ENCODE peak calls at places on chromosomes 12 and 14, in nine cellular contexts. One of them, this sample, is unnamed.

GRCh38 chr14:50363734-50364113 is 33.0 kb downstream of the CDKL1 start:
- DNase-seq in DND-41: peak; percentile 88
- DNase-seq in A549: no peak
- DNase-seq in upper lobe of left lung: no peak
- DNase-seq in heart right ventricle: no peak
- DNase-seq in sigmoid colon: no peak
- DNase-seq in CD4-positive, alpha-beta memory T cell: peak; percentile 67
- DNase-seq in GM23248: peak; percentile 69
- DNase-seq in effector memory CD4-positive, alpha-beta T cell: peak; percentile 31
- DNase-seq in this sample: no peak

GRCh38 chr12:12996235-12996634 is 3.8 kb downstream of the HEBP1 start:
- DNase-seq in DND-41: no peak
- DNase-seq in A549: no peak
- DNase-seq in upper lobe of left lung: no peak
- DNase-seq in heart right ventricle: no peak
- DNase-seq in sigmoid colon: no peak
- DNase-seq in CD4-positive, alpha-beta memory T cell: no peak
- DNase-seq in GM23248: no peak
- DNase-seq in effector memory CD4-positive, alpha-beta T cell: no peak
- DNase-seq in this sample: no peak

GRCh38 chr14:45091696-45092095 is 7.8 kb downstream of the PRPF39 start:
- DNase-seq in DND-41: no peak
- DNase-seq in A549: no peak
- DNase-seq in upper lobe of left lung: no peak
- DNase-seq in heart right ventricle: no peak
- DNase-seq in sigmoid colon: no peak
- DNase-seq in CD4-positive, alpha-beta memory T cell: no peak
- DNase-seq in GM23248: peak; percentile 56
- DNase-seq in effector memory CD4-positive, alpha-beta T cell: no peak
- DNase-seq in this sample: no peak

GRCh38 chr12:95582230-95583058 is 31.2 kb upstream of the USP44 start:
- DNase-seq in DND-41: no peak
- DNase-seq in A549: peak; percentile 41
- DNase-seq in upper lobe of left lung: no peak
- DNase-seq in heart right ventricle: no peak
- DNase-seq in sigmoid colon: no peak
- DNase-seq in CD4-positive, alpha-beta memory T cell: no peak
- DNase-seq in GM23248: peak; percentile 73
- DNase-seq in effector memory CD4-positive, alpha-beta T cell: no peak
- DNase-seq in this sample: no peak

GRCh38 chr12:96274331-96274730 is 80.2 kb downstream of the ELK3 start:
- DNase-seq in DND-41: no peak
- DNase-seq in A549: no peak
- DNase-seq in upper lobe of left lung: no peak
- DNase-seq in heart right ventricle: no peak
- DNase-seq in sigmoid colon: no peak
- DNase-seq in CD4-positive, alpha-beta memory T cell: no peak
- DNase-seq in GM23248: peak; percentile 73
- DNase-seq in effector memory CD4-positive, alpha-beta T cell: no peak
- DNase-seq in this sample: no peak

GRCh38 chr14:104361921-104362681 is 217.5 kb upstream of the C14orf180 start:
- DNase-seq in DND-41: no peak
- DNase-seq in A549: no peak
- DNase-seq in upper lobe of left lung: peak; percentile 68
- DNase-seq in heart right ventricle: no peak
- DNase-seq in sigmoid colon: peak; percentile 54
- DNase-seq in CD4-positive, alpha-beta memory T cell: no peak
- DNase-seq in GM23248: no peak
- DNase-seq in effector memory CD4-positive, alpha-beta T cell: no peak
- DNase-seq in this sample: no peak

GRCh38 chr14:73729556-73730265 is 15.5 kb upstream of the PNMA1 start:
- DNase-seq in DND-41: no peak
- DNase-seq in A549: no peak
- DNase-seq in upper lobe of left lung: no peak
- DNase-seq in heart right ventricle: no peak
- DNase-seq in sigmoid colon: no peak
- DNase-seq in CD4-positive, alpha-beta memory T cell: no peak
- DNase-seq in GM23248: no peak
- DNase-seq in effector memory CD4-positive, alpha-beta T cell: no peak
- DNase-seq in this sample: no peak

GRCh38 chr14:76919811-76920571 is 93.8 kb downstream of the LRRC74A start:
- DNase-seq in DND-41: peak; percentile 85
- DNase-seq in A549: no peak
- DNase-seq in upper lobe of left lung: peak; percentile 82
- DNase-seq in heart right ventricle: peak; percentile 51
- DNase-seq in sigmoid colon: peak; percentile 73
- DNase-seq in CD4-positive, alpha-beta memory T cell: peak; percentile 18
- DNase-seq in GM23248: peak; percentile 77
- DNase-seq in effector memory CD4-positive, alpha-beta T cell: no peak
- DNase-seq in this sample: peak; percentile 60

GRCh38 chr14:95758331-95758730 is 44.4 kb upstream of the TCL1A start:
- DNase-seq in DND-41: no peak
- DNase-seq in A549: no peak
- DNase-seq in upper lobe of left lung: no peak
- DNase-seq in heart right ventricle: no peak
- DNase-seq in sigmoid colon: no peak
- DNase-seq in CD4-positive, alpha-beta memory T cell: no peak
- DNase-seq in GM23248: no peak
- DNase-seq in effector memory CD4-positive, alpha-beta T cell: no peak
- DNase-seq in this sample: no peak

GRCh38 chr12:98154850-98155249 is 360.5 kb upstream of the TMPO start:
- DNase-seq in DND-41: peak; percentile 10
- DNase-seq in A549: no peak
- DNase-seq in upper lobe of left lung: no peak
- DNase-seq in heart right ventricle: no peak
- DNase-seq in sigmoid colon: no peak
- DNase-seq in CD4-positive, alpha-beta memory T cell: no peak
- DNase-seq in GM23248: no peak
- DNase-seq in effector memory CD4-positive, alpha-beta T cell: no peak
- DNase-seq in this sample: no peak

GRCh38 chr14:74190910-74191575 is 48.2 kb upstream of the VSX2 start:
- DNase-seq in DND-41: no peak
- DNase-seq in A549: no peak
- DNase-seq in upper lobe of left lung: no peak
- DNase-seq in heart right ventricle: no peak
- DNase-seq in sigmoid colon: no peak
- DNase-seq in CD4-positive, alpha-beta memory T cell: no peak
- DNase-seq in GM23248: no peak
- DNase-seq in effector memory CD4-positive, alpha-beta T cell: no peak
- DNase-seq in this sample: no peak

GRCh38 chr12:124006582-124007170 is 33.7 kb downstream of the ZNF664 start:
- DNase-seq in DND-41: no peak
- DNase-seq in A549: no peak
- DNase-seq in upper lobe of left lung: no peak
- DNase-seq in heart right ventricle: no peak
- DNase-seq in sigmoid colon: no peak
- DNase-seq in CD4-positive, alpha-beta memory T cell: peak; percentile 9
- DNase-seq in GM23248: no peak
- DNase-seq in effector memory CD4-positive, alpha-beta T cell: no peak
- DNase-seq in this sample: no peak

GRCh38 chr14:35438910-35439713 is 34.6 kb upstream of the NFKBIA start:
- DNase-seq in DND-41: no peak
- DNase-seq in A549: no peak
- DNase-seq in upper lobe of left lung: no peak
- DNase-seq in heart right ventricle: no peak
- DNase-seq in sigmoid colon: no peak
- DNase-seq in CD4-positive, alpha-beta memory T cell: no peak
- DNase-seq in GM23248: peak; percentile 38
- DNase-seq in effector memory CD4-positive, alpha-beta T cell: no peak
- DNase-seq in this sample: no peak

GRCh38 chr14:23181946-23182345 is 1.5 kb downstream of the SLC7A8 start:
- DNase-seq in DND-41: no peak
- DNase-seq in A549: no peak
- DNase-seq in upper lobe of left lung: no peak
- DNase-seq in heart right ventricle: no peak
- DNase-seq in sigmoid colon: no peak
- DNase-seq in CD4-positive, alpha-beta memory T cell: no peak
- DNase-seq in GM23248: no peak
- DNase-seq in effector memory CD4-positive, alpha-beta T cell: no peak
- DNase-seq in this sample: no peak

GRCh38 chr14:33782923-33783322 is 168.0 kb downstream of the EGLN3 start:
- DNase-seq in DND-41: no peak
- DNase-seq in A549: no peak
- DNase-seq in upper lobe of left lung: no peak
- DNase-seq in heart right ventricle: no peak
- DNase-seq in sigmoid colon: no peak
- DNase-seq in CD4-positive, alpha-beta memory T cell: no peak
- DNase-seq in GM23248: no peak
- DNase-seq in effector memory CD4-positive, alpha-beta T cell: no peak
- DNase-seq in this sample: no peak

GRCh38 chr12:131136539-131136872 is 182.8 kb downstream of the ADGRD1 start:
- DNase-seq in DND-41: no peak
- DNase-seq in A549: no peak
- DNase-seq in upper lobe of left lung: peak; percentile 56
- DNase-seq in heart right ventricle: no peak
- DNase-seq in sigmoid colon: peak; percentile 58
- DNase-seq in CD4-positive, alpha-beta memory T cell: no peak
- DNase-seq in GM23248: no peak
- DNase-seq in effector memory CD4-positive, alpha-beta T cell: no peak
- DNase-seq in this sample: peak; percentile 16

GRCh38 chr12:3222306-3222705 is 145.1 kb downstream of the TSPAN9 start:
- DNase-seq in DND-41: no peak
- DNase-seq in A549: no peak
- DNase-seq in upper lobe of left lung: no peak
- DNase-seq in heart right ventricle: no peak
- DNase-seq in sigmoid colon: no peak
- DNase-seq in CD4-positive, alpha-beta memory T cell: no peak
- DNase-seq in GM23248: no peak
- DNase-seq in effector memory CD4-positive, alpha-beta T cell: no peak
- DNase-seq in this sample: no peak

GRCh38 chr12:3224530-3224903 is 147.3 kb downstream of the TSPAN9 start:
- DNase-seq in DND-41: peak; percentile 62
- DNase-seq in A549: no peak
- DNase-seq in upper lobe of left lung: no peak
- DNase-seq in heart right ventricle: no peak
- DNase-seq in sigmoid colon: no peak
- DNase-seq in CD4-positive, alpha-beta memory T cell: no peak
- DNase-seq in GM23248: no peak
- DNase-seq in effector memory CD4-positive, alpha-beta T cell: no peak
- DNase-seq in this sample: no peak

GRCh38 chr12:3220382-3221321 is 143.5 kb downstream of the TSPAN9 start:
- DNase-seq in DND-41: peak; percentile 20
- DNase-seq in A549: no peak
- DNase-seq in upper lobe of left lung: no peak
- DNase-seq in heart right ventricle: no peak
- DNase-seq in sigmoid colon: no peak
- DNase-seq in CD4-positive, alpha-beta memory T cell: no peak
- DNase-seq in GM23248: no peak
- DNase-seq in effector memory CD4-positive, alpha-beta T cell: no peak
- DNase-seq in this sample: no peak

GRCh38 chr12:3223601-3224529 is 146.7 kb downstream of the TSPAN9 start:
- DNase-seq in DND-41: no peak
- DNase-seq in A549: no peak
- DNase-seq in upper lobe of left lung: no peak
- DNase-seq in heart right ventricle: no peak
- DNase-seq in sigmoid colon: no peak
- DNase-seq in CD4-positive, alpha-beta memory T cell: no peak
- DNase-seq in GM23248: no peak
- DNase-seq in effector memory CD4-positive, alpha-beta T cell: no peak
- DNase-seq in this sample: no peak

GRCh38 chr12:3222935-3223334 is 145.8 kb downstream of the TSPAN9 start:
- DNase-seq in DND-41: no peak
- DNase-seq in A549: no peak
- DNase-seq in upper lobe of left lung: no peak
- DNase-seq in heart right ventricle: no peak
- DNase-seq in sigmoid colon: no peak
- DNase-seq in CD4-positive, alpha-beta memory T cell: no peak
- DNase-seq in GM23248: no peak
- DNase-seq in effector memory CD4-positive, alpha-beta T cell: no peak
- DNase-seq in this sample: no peak
- H3K4me3 ChIP-seq in DND-41: no peak overlapping the region
- H3K4me3 ChIP-seq in A549: no peak overlapping the region
- H3K4me3 ChIP-seq in upper lobe of left lung: no peak overlapping the region
- H3K4me3 ChIP-seq in heart right ventricle: no peak overlapping the region
- H3K4me3 ChIP-seq in sigmoid colon: no peak overlapping the region
- H3K4me3 ChIP-seq in CD4-positive, alpha-beta memory T cell: no peak overlapping the region
- H3K4me3 ChIP-seq in GM23248: no peak overlapping the region
- H3K4me3 ChIP-seq in effector memory CD4-positive, alpha-beta T cell: no peak overlapping the region
- H3K4me3 ChIP-seq in this sample: no peak overlapping the region

GRCh38 chr14:84646791-84647500 is 883.0 kb upstream of the FLRT2 start:
- DNase-seq in DND-41: no peak
- DNase-seq in A549: no peak
- DNase-seq in upper lobe of left lung: no peak
- DNase-seq in heart right ventricle: no peak
- DNase-seq in sigmoid colon: no peak
- DNase-seq in CD4-positive, alpha-beta memory T cell: no peak
- DNase-seq in GM23248: no peak
- DNase-seq in effector memory CD4-positive, alpha-beta T cell: no peak
- DNase-seq in this sample: peak; percentile 1
- H3K9me3 ChIP-seq in DND-41: no peaks in the 10 kb centered on the region
- H3K9me3 ChIP-seq in A549: no peaks in the 10 kb centered on the region
- H3K9me3 ChIP-seq in upper lobe of left lung: no peaks in the 10 kb centered on the region
- H3K9me3 ChIP-seq in heart right ventricle: peaks cover 8% of the 10 kb centered on the region
- H3K9me3 ChIP-seq in sigmoid colon: no peaks in the 10 kb centered on the region
- H3K9me3 ChIP-seq in CD4-positive, alpha-beta memory T cell: no peaks in the 10 kb centered on the region
- H3K9me3 ChIP-seq in GM23248: no peaks in the 10 kb centered on the region
- H3K9me3 ChIP-seq in effector memory CD4-positive, alpha-beta T cell: no peaks in the 10 kb centered on the region
- H3K9me3 ChIP-seq in this sample: no peaks in the 10 kb centered on the region

DNA sequence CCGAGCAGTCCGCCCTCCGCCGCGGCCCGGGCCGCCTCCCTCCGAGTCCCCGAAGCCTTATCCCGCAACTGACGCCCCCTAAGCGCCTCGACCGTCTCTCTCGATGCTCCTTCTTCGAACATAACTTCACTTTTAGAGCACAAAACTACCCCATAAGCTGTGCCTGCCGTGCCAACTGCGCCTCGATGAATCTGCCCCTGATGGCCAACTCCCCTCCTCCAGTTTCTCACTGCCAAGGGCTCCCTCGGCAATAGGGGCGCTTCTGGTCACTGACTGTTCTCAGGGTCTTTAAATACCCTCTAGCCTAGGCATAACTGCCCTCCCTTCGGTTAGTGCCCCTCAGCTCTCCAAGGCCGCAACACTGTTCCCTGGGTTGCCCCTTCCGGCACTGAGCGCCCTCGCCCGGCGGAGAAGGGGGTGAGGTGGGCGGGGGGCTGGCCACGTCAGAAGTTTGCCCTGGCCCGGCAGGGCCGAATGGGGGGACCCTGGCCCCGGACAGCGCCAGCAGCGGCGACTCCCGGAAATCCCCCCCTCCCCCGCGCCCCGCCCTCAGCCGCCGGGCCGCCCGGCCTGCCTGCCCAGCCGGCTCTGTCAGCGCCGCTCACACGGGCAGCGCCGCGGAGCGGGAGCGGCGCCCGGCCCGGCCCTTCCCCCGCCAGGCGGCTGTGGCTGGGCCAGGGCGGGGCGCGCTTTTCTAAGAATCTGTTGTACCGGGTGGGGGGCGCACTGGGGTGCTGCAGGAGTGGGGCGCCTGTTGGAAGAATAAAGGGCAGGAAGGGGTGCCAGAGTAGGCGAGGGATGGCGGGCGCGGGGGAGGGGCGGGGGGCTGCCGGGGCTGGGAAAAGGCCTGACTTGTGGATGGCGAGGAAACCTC is 10.6 kb downstream of the RARG start:
- DNase-seq in DND-41: peak; percentile 57
- DNase-seq in A549: peak; percentile 69
- DNase-seq in upper lobe of left lung: peak; percentile 96
- DNase-seq in heart right ventricle: peak; percentile 83
- DNase-seq in sigmoid colon: peak; percentile 85
- DNase-seq in CD4-positive, alpha-beta memory T cell: peak; percentile 39
- DNase-seq in GM23248: peak; percentile 88
- DNase-seq in effector memory CD4-positive, alpha-beta T cell: peak; percentile 51
- DNase-seq in this sample: peak; percentile 79
- H3K4me1 ChIP-seq in DND-41: peaks cover 50% of the 10 kb centered on the region
- H3K4me1 ChIP-seq in A549: peaks cover 60% of the 10 kb centered on the region
- H3K4me1 ChIP-seq in upper lobe of left lung: peaks cover 66% of the 10 kb centered on the region
- H3K4me1 ChIP-seq in heart right ventricle: peaks cover 54% of the 10 kb centered on the region
- H3K4me1 ChIP-seq in sigmoid colon: peaks cover 75% of the 10 kb centered on the region
- H3K4me1 ChIP-seq in CD4-positive, alpha-beta memory T cell: peaks cover 76% of the 10 kb centered on the region
- H3K4me1 ChIP-seq in GM23248: peaks cover 61% of the 10 kb centered on the region
- H3K4me1 ChIP-seq in effector memory CD4-positive, alpha-beta T cell: peaks cover 63% of the 10 kb centered on the region
- H3K4me1 ChIP-seq in this sample: peaks cover 49% of the 10 kb centered on the region

GRCh38 chr14:21974741-21975140 is 301.1 kb upstream of the OR4E1 start:
- DNase-seq in DND-41: no peak
- DNase-seq in A549: no peak
- DNase-seq in upper lobe of left lung: no peak
- DNase-seq in heart right ventricle: no peak
- DNase-seq in sigmoid colon: no peak
- DNase-seq in CD4-positive, alpha-beta memory T cell: peak; percentile 29
- DNase-seq in GM23248: no peak
- DNase-seq in effector memory CD4-positive, alpha-beta T cell: no peak
- DNase-seq in this sample: no peak
- H3K4me3 ChIP-seq in DND-41: no peak overlapping the region
- H3K4me3 ChIP-seq in A549: no peak overlapping the region
- H3K4me3 ChIP-seq in upper lobe of left lung: no peak overlapping the region
- H3K4me3 ChIP-seq in heart right ventricle: no peak overlapping the region
- H3K4me3 ChIP-seq in sigmoid colon: no peak overlapping the region
- H3K4me3 ChIP-seq in CD4-positive, alpha-beta memory T cell: no peak overlapping the region
- H3K4me3 ChIP-seq in GM23248: no peak overlapping the region
- H3K4me3 ChIP-seq in effector memory CD4-positive, alpha-beta T cell: no peak overlapping the region
- H3K4me3 ChIP-seq in this sample: no peak overlapping the region